ENCODE peak calls at places on chromosomes 7 and 10, in ten cellular contexts. Z, P, G, K, Q, J, M, T, U and L are unnamed samples.

GRCh38 chr10:7679256-7679655 is 12.5 kb upstream of the ITIH5 start:
- DNase-seq in Z (no peak), P (no peak), G (no peak), K (no peak), Q (no peak), J (no peak), M (no peak), T (no peak), U (no peak), L (no peak)

GRCh38 chr7:151083071-151083823 is at the start of gene TMUB1:
- DNase-seq in Z (peak; percentile 86), P (peak; percentile 84), G (peak; percentile 70), K (peak; percentile 61), Q (no peak), J (peak; percentile 89), M (peak; percentile 70), T (peak; percentile 52), U (peak; percentile 32), L (peak; percentile 85)

GRCh38 chr10:6701289-6701688 is 121.2 kb upstream of the PRKCQ start:
- DNase-seq in Z (peak; percentile 35), P (no peak), G (no peak), K (no peak), Q (no peak), J (no peak), M (no peak), T (no peak), U (peak; percentile 11), L (no peak)

GRCh38 chr7:139341776-139342244 is 673 bp downstream of the FMC1 start:
- DNase-seq in Z (no peak), P (no peak), G (no peak), K (no peak), Q (no peak), J (no peak), M (no peak), T (no peak), U (peak; percentile 81), L (no peak)

GRCh38 chr7:142828101-142828500 is 26.8 kb upstream of the EPHB6 start:
- DNase-seq in Z (no peak), P (no peak), G (no peak), K (no peak), Q (no peak), J (no peak), M (peak; percentile 85), T (no peak), U (no peak), L (no peak)

GRCh38 chr10:132964231-132964630 is 21.9 kb upstream of the CFAP46 start:
- DNase-seq in Z (no peak), P (no peak), G (no peak), K (no peak), Q (no peak), J (no peak), M (no peak), T (no peak), U (no peak), L (no peak)

GRCh38 chr7:90495241-90495640 is 25.8 kb downstream of the PTTG1IP2 start:
- DNase-seq in Z (no peak), P (no peak), G (no peak), K (no peak), Q (no peak), J (no peak), M (no peak), T (no peak), U (no peak), L (no peak)

GRCh38 chr10:18334116-18334867 is 194.1 kb downstream of the CACNB2 start:
- DNase-seq in Z (no peak), P (no peak), G (no peak), K (no peak), Q (no peak), J (no peak), M (no peak), T (no peak), U (no peak), L (no peak)

GRCh38 chr7:1650363-1651030 is 19.6 kb upstream of the ELFN1 start:
- DNase-seq in Z (no peak), P (no peak), G (no peak), K (no peak), Q (no peak), J (no peak), M (no peak), T (no peak), U (no peak), L (no peak)

GRCh38 chr7:6273380-6273837 is 985 bp upstream of the CYTH3 start:
- DNase-seq in Z (no peak), P (no peak), G (peak; percentile 54), K (no peak), Q (no peak), J (no peak), M (peak; percentile 92), T (no peak), U (no peak), L (no peak)

GRCh38 chr10:3935141-3935540 is 150.1 kb upstream of the KLF6 start:
- DNase-seq in Z (peak; percentile 82), P (no peak), G (no peak), K (no peak), Q (peak; percentile 27), J (peak; percentile 50), M (no peak), T (peak; percentile 95), U (peak; percentile 58), L (peak; percentile 86)

GRCh38 chr10:125840955-125841354 is 17.6 kb downstream of the BCCIP start:
- DNase-seq in Z (no peak), P (no peak), G (peak; percentile 16), K (no peak), Q (no peak), J (no peak), M (no peak), T (peak; percentile 47), U (no peak), L (no peak)

GRCh38 chr7:99615989-99616358 is 772 bp upstream of the ZSCAN25 start:
- DNase-seq in Z (no peak), P (peak; percentile 31), G (no peak), K (no peak), Q (no peak), J (no peak), M (no peak), T (no peak), U (no peak), L (no peak)